ENCODE peak calls at places on chromosomes 16 and 17, in eight cellular contexts. One of them, this sample, is unnamed.
A peak's percentile ranks its signal among the peaks of the same experiment; 100 is the strongest.

GRCh38 chr17:2789700-2790099 is 6.5 kb upstream of the RAP1GAP2 start:
- DNase-seq in A549: no peak
- DNase-seq in GM23248: no peak
- DNase-seq in mammary epithelial cell: no peak
- DNase-seq in cardiac muscle cell: no peak
- DNase-seq in mesenchymal stem cell: no peak
- DNase-seq in tibial artery: no peak
- DNase-seq in BE2C: no peak
- DNase-seq in this sample: no peak

GRCh38 chr17:43467981-43468541 is 15.7 kb upstream of the DHX8 start:
- DNase-seq in GM23248: peak; percentile 91
- DNase-seq in A549: no peak
- DNase-seq in BE2C: no peak
- DNase-seq in mammary epithelial cell: peak; percentile 86
- DNase-seq in cardiac muscle cell: peak; percentile 58
- DNase-seq in mesenchymal stem cell: peak; percentile 50
- DNase-seq in tibial artery: peak; percentile 68
- DNase-seq in this sample: no peak

GRCh38 chr16:84618428-84619102 is 687 bp upstream of the COTL1 start:
- DNase-seq in mammary epithelial cell: peak; percentile 93
- DNase-seq in BE2C: peak; percentile 37
- DNase-seq in tibial artery: no peak
- DNase-seq in cardiac muscle cell: peak; percentile 94
- DNase-seq in mesenchymal stem cell: peak; percentile 97
- DNase-seq in A549: peak; percentile 90
- DNase-seq in GM23248: peak; percentile 97
- DNase-seq in this sample: no peak

GRCh38 chr17:62049299-62049698 is 15.8 kb downstream of the MED13 start:
- DNase-seq in BE2C: no peak
- DNase-seq in tibial artery: no peak
- DNase-seq in A549: no peak
- DNase-seq in GM23248: no peak
- DNase-seq in mesenchymal stem cell: no peak
- DNase-seq in cardiac muscle cell: no peak
- DNase-seq in mammary epithelial cell: no peak
- DNase-seq in this sample: no peak

GRCh38 chr16:63983401-63983800 is 1138.5 kb downstream of the CDH11 start:
- DNase-seq in mammary epithelial cell: peak; percentile 15
- DNase-seq in cardiac muscle cell: no peak
- DNase-seq in A549: no peak
- DNase-seq in mesenchymal stem cell: no peak
- DNase-seq in GM23248: no peak
- DNase-seq in BE2C: no peak
- DNase-seq in tibial artery: no peak
- DNase-seq in this sample: no peak

GRCh38 chr17:83182620-83183063 is 103.2 kb downstream of the METRNL start:
- DNase-seq in A549: no peak
- DNase-seq in tibial artery: peak; percentile 86
- DNase-seq in mesenchymal stem cell: no peak
- DNase-seq in GM23248: peak; percentile 34
- DNase-seq in BE2C: peak; percentile 8
- DNase-seq in mammary epithelial cell: no peak
- DNase-seq in cardiac muscle cell: no peak
- DNase-seq in this sample: peak; percentile 48

GRCh38 chr17:76671123-76671911 is 27.8 kb upstream of the ST6GALNAC1 start:
- DNase-seq in GM23248: peak; percentile 100
- DNase-seq in tibial artery: peak; percentile 100
- DNase-seq in BE2C: peak; percentile 100
- DNase-seq in A549: peak; percentile 100
- DNase-seq in mesenchymal stem cell: peak; percentile 100
- DNase-seq in cardiac muscle cell: peak; percentile 100
- DNase-seq in mammary epithelial cell: peak; percentile 100
- DNase-seq in this sample: peak; percentile 99

GRCh38 chr17:1188812-1189211 is 9.0 kb upstream of the ABR start:
- DNase-seq in GM23248: peak; percentile 87
- DNase-seq in A549: no peak
- DNase-seq in mesenchymal stem cell: no peak
- DNase-seq in cardiac muscle cell: peak; percentile 86
- DNase-seq in BE2C: no peak
- DNase-seq in mammary epithelial cell: no peak
- DNase-seq in tibial artery: peak; percentile 100
- DNase-seq in this sample: peak; percentile 84

GRCh38 chr17:40827746-40828453 is 5.5 kb upstream of the KRT10 start:
- DNase-seq in mammary epithelial cell: peak; percentile 74
- DNase-seq in GM23248: peak; percentile 2
- DNase-seq in tibial artery: peak; percentile 43
- DNase-seq in cardiac muscle cell: peak; percentile 35
- DNase-seq in mesenchymal stem cell: peak; percentile 22
- DNase-seq in BE2C: no peak
- DNase-seq in A549: no peak
- DNase-seq in this sample: no peak

GRCh38 chr17:48571024-48571818 is 6.9 kb downstream of the HOXB4 start:
- DNase-seq in mesenchymal stem cell: peak; percentile 79
- DNase-seq in BE2C: no peak
- DNase-seq in cardiac muscle cell: no peak
- DNase-seq in mammary epithelial cell: peak; percentile 57
- DNase-seq in tibial artery: no peak
- DNase-seq in A549: no peak
- DNase-seq in GM23248: peak; percentile 44
- DNase-seq in this sample: no peak
- H3K4me3 ChIP-seq in mesenchymal stem cell: no peak overlapping the region
- H3K4me3 ChIP-seq in BE2C: no peak overlapping the region
- H3K4me3 ChIP-seq in cardiac muscle cell: no peak overlapping the region
- H3K4me3 ChIP-seq in mammary epithelial cell: no peak overlapping the region
- H3K4me3 ChIP-seq in tibial artery: peak overlapping the region; percentile 33
- H3K4me3 ChIP-seq in A549: no peak overlapping the region
- H3K4me3 ChIP-seq in GM23248: peak overlapping the region; percentile 62
- H3K4me3 ChIP-seq in this sample: peak overlapping the region; percentile 26

DNA sequence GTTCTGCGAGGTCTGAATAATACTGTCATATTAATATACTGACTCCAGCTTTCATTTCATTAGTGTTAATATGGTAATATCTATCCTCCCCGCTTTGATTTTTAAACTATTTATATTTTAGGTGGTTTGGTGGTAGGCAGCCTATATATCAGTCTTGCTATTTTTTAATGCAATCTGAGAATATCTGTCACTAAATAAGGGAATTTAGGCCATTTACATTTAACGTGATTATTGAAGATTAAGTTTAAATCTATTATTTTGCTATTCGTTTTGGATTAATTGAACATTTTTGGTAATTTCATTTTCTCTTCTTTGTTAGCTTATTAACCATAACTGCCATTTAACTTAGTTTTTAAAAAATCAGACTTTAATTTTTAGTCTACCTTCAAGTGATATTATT is 247.7 kb upstream of the PMFBP1 start:
- DNase-seq in BE2C: no peak
- DNase-seq in mammary epithelial cell: no peak
- DNase-seq in cardiac muscle cell: no peak
- DNase-seq in GM23248: no peak
- DNase-seq in tibial artery: no peak
- DNase-seq in mesenchymal stem cell: no peak
- DNase-seq in A549: no peak
- DNase-seq in this sample: no peak
- H3K9me3 ChIP-seq in BE2C: no peaks in the 10 kb centered on the region
- H3K9me3 ChIP-seq in mammary epithelial cell: peaks cover 5% of the 10 kb centered on the region
- H3K9me3 ChIP-seq in cardiac muscle cell: no peaks in the 10 kb centered on the region
- H3K9me3 ChIP-seq in GM23248: peaks cover 8% of the 10 kb centered on the region
- H3K9me3 ChIP-seq in tibial artery: no peaks in the 10 kb centered on the region
- H3K9me3 ChIP-seq in mesenchymal stem cell: peaks cover 54% of the 10 kb centered on the region
- H3K9me3 ChIP-seq in A549: peaks cover 27% of the 10 kb centered on the region
- H3K9me3 ChIP-seq in this sample: no peaks in the 10 kb centered on the region

DNA sequence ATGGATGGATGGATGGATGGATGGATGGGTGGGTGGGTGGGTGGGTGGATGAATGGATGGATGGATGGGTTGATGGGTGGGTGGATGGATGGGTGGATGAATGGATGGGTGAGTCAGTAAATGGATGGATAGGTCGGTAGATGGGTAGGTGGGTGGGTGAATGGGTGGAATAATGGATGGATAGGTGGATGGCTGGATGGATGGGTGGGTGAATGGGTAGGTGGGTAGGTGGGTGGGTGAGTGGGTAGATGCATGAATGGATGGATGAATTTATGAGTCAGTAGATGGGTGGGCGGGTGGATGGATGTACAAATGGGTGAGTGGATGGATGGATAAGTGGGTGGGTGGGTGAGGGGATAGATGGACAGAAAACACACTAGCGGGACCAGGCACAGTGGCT is 4.9 kb downstream of the ZG16B start:
- DNase-seq in GM23248: no peak
- DNase-seq in BE2C: no peak
- DNase-seq in tibial artery: no peak
- DNase-seq in A549: no peak
- DNase-seq in mammary epithelial cell: no peak
- DNase-seq in cardiac muscle cell: no peak
- DNase-seq in mesenchymal stem cell: no peak
- DNase-seq in this sample: no peak
- H3K4me3 ChIP-seq in GM23248: no peak overlapping the region
- H3K4me3 ChIP-seq in BE2C: no peak overlapping the region
- H3K4me3 ChIP-seq in tibial artery: no peak overlapping the region
- H3K4me3 ChIP-seq in A549: no peak overlapping the region
- H3K4me3 ChIP-seq in mammary epithelial cell: no peak overlapping the region
- H3K4me3 ChIP-seq in cardiac muscle cell: no peak overlapping the region
- H3K4me3 ChIP-seq in mesenchymal stem cell: no peak overlapping the region
- H3K4me3 ChIP-seq in this sample: no peak overlapping the region

GRCh38 chr16:86519007-86519648 is 8.8 kb downstream of the FOXF1 start:
- DNase-seq in cardiac muscle cell: no peak
- DNase-seq in mesenchymal stem cell: peak; percentile 66
- DNase-seq in GM23248: no peak
- DNase-seq in BE2C: no peak
- DNase-seq in tibial artery: no peak
- DNase-seq in mammary epithelial cell: no peak
- DNase-seq in A549: no peak
- DNase-seq in this sample: no peak

GRCh38 chr16:86515780-86516617 is 5.7 kb downstream of the FOXF1 start:
- DNase-seq in BE2C: no peak
- DNase-seq in mammary epithelial cell: no peak
- DNase-seq in mesenchymal stem cell: peak; percentile 50
- DNase-seq in tibial artery: no peak
- DNase-seq in A549: no peak
- DNase-seq in cardiac muscle cell: peak; percentile 49
- DNase-seq in GM23248: peak; percentile 54
- DNase-seq in this sample: no peak

GRCh38 chr16:86517033-86517432 is 6.7 kb downstream of the FOXF1 start:
- DNase-seq in cardiac muscle cell: no peak
- DNase-seq in mesenchymal stem cell: peak; percentile 52
- DNase-seq in mammary epithelial cell: no peak
- DNase-seq in tibial artery: no peak
- DNase-seq in GM23248: no peak
- DNase-seq in A549: no peak
- DNase-seq in BE2C: no peak
- DNase-seq in this sample: no peak

GRCh38 chr16:86516618-86517003 is 6.3 kb downstream of the FOXF1 start:
- DNase-seq in cardiac muscle cell: peak; percentile 39
- DNase-seq in GM23248: peak; percentile 39
- DNase-seq in tibial artery: no peak
- DNase-seq in mammary epithelial cell: no peak
- DNase-seq in BE2C: no peak
- DNase-seq in A549: no peak
- DNase-seq in mesenchymal stem cell: peak; percentile 66
- DNase-seq in this sample: no peak

GRCh38 chr16:86517652-86518258 is 7.4 kb downstream of the FOXF1 start:
- DNase-seq in GM23248: peak; percentile 81
- DNase-seq in tibial artery: peak; percentile 48
- DNase-seq in BE2C: peak; percentile 79
- DNase-seq in cardiac muscle cell: peak; percentile 78
- DNase-seq in mammary epithelial cell: peak; percentile 27
- DNase-seq in A549: peak; percentile 73
- DNase-seq in mesenchymal stem cell: peak; percentile 88
- DNase-seq in this sample: no peak
- H3K9me3 ChIP-seq in GM23248: no peaks in the 10 kb centered on the region
- H3K9me3 ChIP-seq in tibial artery: no peaks in the 10 kb centered on the region
- H3K9me3 ChIP-seq in BE2C: no peaks in the 10 kb centered on the region
- H3K9me3 ChIP-seq in cardiac muscle cell: no peaks in the 10 kb centered on the region
- H3K9me3 ChIP-seq in mammary epithelial cell: no peaks in the 10 kb centered on the region
- H3K9me3 ChIP-seq in A549: no peaks in the 10 kb centered on the region
- H3K9me3 ChIP-seq in mesenchymal stem cell: no peaks in the 10 kb centered on the region
- H3K9me3 ChIP-seq in this sample: no peaks in the 10 kb centered on the region

GRCh38 chr17:64497565-64498035 is 746 bp upstream of the POLG2 start:
- DNase-seq in A549: no peak
- DNase-seq in GM23248: no peak
- DNase-seq in tibial artery: no peak
- DNase-seq in mammary epithelial cell: no peak
- DNase-seq in mesenchymal stem cell: no peak
- DNase-seq in cardiac muscle cell: no peak
- DNase-seq in BE2C: no peak
- DNase-seq in this sample: no peak
- H3K4me3 ChIP-seq in A549: peak overlapping the region; percentile 70
- H3K4me3 ChIP-seq in GM23248: peak overlapping the region; percentile 87
- H3K4me3 ChIP-seq in tibial artery: peak overlapping the region; percentile 75
- H3K4me3 ChIP-seq in mammary epithelial cell: peak overlapping the region; percentile 77
- H3K4me3 ChIP-seq in mesenchymal stem cell: no peak overlapping the region
- H3K4me3 ChIP-seq in cardiac muscle cell: peak overlapping the region; percentile 48
- H3K4me3 ChIP-seq in BE2C: peak overlapping the region; percentile 77
- H3K4me3 ChIP-seq in this sample: peak overlapping the region; percentile 86